ENCODE peak calls at places on chromosomes 11 and 22, in four cellular contexts. W is type B pancreatic cell, X is head of caudate nucleus, D is glutamatergic neuron. A is an unnamed sample.

GRCh38 chr11:67698247-67698646 is 23.8 kb upstream of the ALDH3B2 start:
- DNase-seq in W (no peak), X (no peak), D (no peak), A (no peak)

GRCh38 chr11:114942207-114942606 is 263.9 kb downstream of the NXPE2 start:
- DNase-seq in W (no peak), X (no peak), D (no peak), A (no peak)

GRCh38 chr11:57556041-57556440 is 11.4 kb downstream of the UBE2L6 start:
- DNase-seq in W (no peak), X (no peak), D (no peak), A (no peak)

GRCh38 chr11:92071660-92072059 is 153.0 kb upstream of the FAT3 start:
- DNase-seq in W (no peak), X (no peak), D (no peak), A (no peak)

GRCh38 chr11:108494182-108494581 is 4.0 kb downstream of the POGLUT3 start:
- DNase-seq in W (no peak), X (no peak), D (no peak), A (no peak)

GRCh38 chr22:17851754-17852153 is 77.5 kb upstream of the BID start:
- DNase-seq in W (no peak), X (no peak), D (no peak), A (no peak)

GRCh38 chr11:57407941-57408475 is 17.6 kb upstream of the PRG2 start:
- DNase-seq in W (no peak), X (no peak), D (no peak), A (no peak)

GRCh38 chr11:35649984-35650383 is 12.6 kb upstream of the TRIM44 start:
- DNase-seq in W (no peak), X (no peak), D (no peak), A (no peak)

GRCh38 chr11:65279713-65280459 is 18.1 kb downstream of the POLA2 start:
- DNase-seq in W (no peak), X (no peak), D (no peak), A (peak)

GRCh38 chr11:117458275-117459120 is 130.8 kb downstream of the CEP164 start:
- DNase-seq in W (no peak), X (peak), D (no peak), A (peak)

GRCh38 chr11:119529936-119530335 is 107.0 kb upstream of the THY1 start:
- DNase-seq in W (no peak), X (no peak), D (no peak), A (no peak)

GRCh38 chr11:2891901-2892214 is 6.3 kb upstream of the CDKN1C start:
- DNase-seq in W (no peak), X (no peak), D (no peak), A (peak)

GRCh38 chr11:130431806-130432205 is 3.4 kb upstream of the ADAMTS8 start:
- DNase-seq in W (no peak), X (no peak), D (no peak), A (peak)

GRCh38 chr22:44088976-44089570 is 65.0 kb downstream of the PARVB start:
- DNase-seq in W (no peak), X (peak), D (no peak), A (peak)

GRCh38 chr11:19953909-19954308 is 206.4 kb downstream of the DBX1 start:
- DNase-seq in W (no peak), X (no peak), D (no peak), A (peak)

GRCh38 chr11:67268036-67268683 is 1.9 kb downstream of the GRK2 start:
- DNase-seq in W (no peak), X (no peak), D (peak), A (peak)

GRCh38 chr22:45150139-45150538 is 13.6 kb upstream of the NUP50 start:
- DNase-seq in W (no peak), X (no peak), D (no peak), A (no peak)

GRCh38 chr11:14981507-14981906 is 9.4 kb upstream of the CALCA start:
- DNase-seq in W (no peak), X (no peak), D (no peak), A (no peak)

GRCh38 chr11:133134561-133135173 is 397.6 kb downstream of the OPCML start:
- DNase-seq in W (no peak), X (peak), D (peak), A (no peak)